ENCODE peak calls at places on chromosomes 4 and X, in five cellular contexts. One of them, this sample, is unnamed.

GRCh38 chr4:118941149-118941548 is 52.5 kb downstream of the SYNPO2 start:
- DNase-seq in WTC11: no peak
- DNase-seq in stromal cell of bone marrow: no peak
- DNase-seq in GM23248: peak
- DNase-seq in T-helper 2 cell: no peak
- DNase-seq in this sample: no peak

GRCh38 chr4:113976937-113977855 is 2.3 kb downstream of the ARSJ start:
- DNase-seq in T-helper 2 cell: no peak
- DNase-seq in stromal cell of bone marrow: no peak
- DNase-seq in WTC11: no peak
- DNase-seq in GM23248: peak
- DNase-seq in this sample: no peak

GRCh38 chr4:154741877-154742851 is 1.6 kb upstream of the LRAT start:
- DNase-seq in WTC11: peak
- DNase-seq in stromal cell of bone marrow: no peak
- DNase-seq in T-helper 2 cell: no peak
- DNase-seq in GM23248: peak
- DNase-seq in this sample: peak

GRCh38 chr4:149910604-149911367 is 95.1 kb upstream of the IQCM start:
- DNase-seq in stromal cell of bone marrow: no peak
- DNase-seq in T-helper 2 cell: no peak
- DNase-seq in WTC11: no peak
- DNase-seq in GM23248: no peak
- DNase-seq in this sample: no peak

GRCh38 chr4:126223784-126224407 is 909.1 kb downstream of the FAT4 start:
- DNase-seq in GM23248: peak
- DNase-seq in T-helper 2 cell: no peak
- DNase-seq in WTC11: no peak
- DNase-seq in stromal cell of bone marrow: peak
- DNase-seq in this sample: no peak

GRCh38 chrX:31232506-31232905 is 160.7 kb upstream of the FTHL17 start:
- DNase-seq in T-helper 2 cell: no peak
- DNase-seq in stromal cell of bone marrow: no peak
- DNase-seq in WTC11: peak
- DNase-seq in GM23248: no peak
- DNase-seq in this sample: no peak

GRCh38 chr4:87219648-87220093 is 747 bp downstream of the KLHL8 start:
- DNase-seq in WTC11: peak
- DNase-seq in T-helper 2 cell: peak
- DNase-seq in GM23248: peak
- DNase-seq in stromal cell of bone marrow: no peak
- DNase-seq in this sample: no peak

GRCh38 chr4:150297861-150298474 is 219.7 kb downstream of the DCLK2 start:
- DNase-seq in GM23248: peak
- DNase-seq in WTC11: peak
- DNase-seq in T-helper 2 cell: no peak
- DNase-seq in stromal cell of bone marrow: peak
- DNase-seq in this sample: peak

GRCh38 chr4:20248155-20248558 is 3.5 kb upstream of the SLIT2 start:
- DNase-seq in stromal cell of bone marrow: peak
- DNase-seq in GM23248: peak
- DNase-seq in WTC11: no peak
- DNase-seq in T-helper 2 cell: no peak
- DNase-seq in this sample: peak

GRCh38 chr4:56255820-56256219 is 131.5 kb downstream of the AASDH start:
- DNase-seq in WTC11: no peak
- DNase-seq in T-helper 2 cell: no peak
- DNase-seq in stromal cell of bone marrow: no peak
- DNase-seq in GM23248: no peak
- DNase-seq in this sample: no peak

GRCh38 chr4:1676605-1677525 is 7.2 kb downstream of the FAM53A start:
- DNase-seq in WTC11: no peak
- DNase-seq in stromal cell of bone marrow: no peak
- DNase-seq in GM23248: no peak
- DNase-seq in T-helper 2 cell: no peak
- DNase-seq in this sample: peak

GRCh38 chr4:1952046-1952700 is 56.6 kb downstream of the NELFA start:
- DNase-seq in stromal cell of bone marrow: no peak
- DNase-seq in T-helper 2 cell: no peak
- DNase-seq in WTC11: no peak
- DNase-seq in GM23248: no peak
- DNase-seq in this sample: no peak

GRCh38 chr4:184472540-184473264 is 1.6 kb downstream of the IRF2 start:
- DNase-seq in WTC11: peak
- DNase-seq in GM23248: peak
- DNase-seq in T-helper 2 cell: peak
- DNase-seq in stromal cell of bone marrow: peak
- DNase-seq in this sample: peak

GRCh38 chr4:8461086-8461485 is 20.5 kb downstream of the TRMT44 start:
- DNase-seq in WTC11: no peak
- DNase-seq in GM23248: no peak
- DNase-seq in T-helper 2 cell: no peak
- DNase-seq in stromal cell of bone marrow: no peak
- DNase-seq in this sample: no peak

GRCh38 chr4:123889376-123889945 is 492.9 kb downstream of the SPRY1 start:
- DNase-seq in GM23248: no peak
- DNase-seq in WTC11: no peak
- DNase-seq in stromal cell of bone marrow: no peak
- DNase-seq in T-helper 2 cell: no peak
- DNase-seq in this sample: no peak

GRCh38 chr4:107449611-107450369 is 270.2 kb downstream of the PAPSS1 start:
- DNase-seq in T-helper 2 cell: no peak
- DNase-seq in GM23248: no peak
- DNase-seq in WTC11: no peak
- DNase-seq in stromal cell of bone marrow: no peak
- DNase-seq in this sample: no peak

GRCh38 chr4:80362578-80363181 is 27.1 kb downstream of the CFAP299 start:
- DNase-seq in T-helper 2 cell: no peak
- DNase-seq in GM23248: peak
- DNase-seq in stromal cell of bone marrow: peak
- DNase-seq in WTC11: peak
- DNase-seq in this sample: peak

GRCh38 chr4:16066586-16067128 is 17.2 kb downstream of the PROM1 start:
- DNase-seq in stromal cell of bone marrow: no peak
- DNase-seq in WTC11: no peak
- DNase-seq in T-helper 2 cell: no peak
- DNase-seq in GM23248: no peak
- DNase-seq in this sample: no peak

GRCh38 chrX:38800981-38801845 is at the start of gene MID1IP1:
- DNase-seq in stromal cell of bone marrow: peak
- DNase-seq in WTC11: peak
- DNase-seq in T-helper 2 cell: peak
- DNase-seq in GM23248: peak
- DNase-seq in this sample: peak

GRCh38 chrX:36071064-36071463 is 151.5 kb downstream of the CFAP47 start:
- DNase-seq in GM23248: no peak
- DNase-seq in WTC11: no peak
- DNase-seq in stromal cell of bone marrow: no peak
- DNase-seq in T-helper 2 cell: no peak
- DNase-seq in this sample: no peak

GRCh38 chrX:134886201-134886600 is 104.6 kb upstream of the SMIM10 start:
- DNase-seq in T-helper 2 cell: no peak
- DNase-seq in GM23248: peak
- DNase-seq in stromal cell of bone marrow: no peak
- DNase-seq in WTC11: no peak
- DNase-seq in this sample: no peak

GRCh38 chr4:4575284-4576211 is 33.7 kb upstream of the STX18 start:
- DNase-seq in WTC11: peak
- DNase-seq in GM23248: peak
- DNase-seq in stromal cell of bone marrow: no peak
- DNase-seq in T-helper 2 cell: peak
- DNase-seq in this sample: peak

GRCh38 chrX:25034889-25035288 is 19.1 kb upstream of the ARX start:
- DNase-seq in T-helper 2 cell: no peak
- DNase-seq in WTC11: no peak
- DNase-seq in GM23248: peak
- DNase-seq in stromal cell of bone marrow: no peak
- DNase-seq in this sample: peak

GRCh38 chr4:152117501-152117900 is 356.7 kb upstream of the GATB start:
- DNase-seq in T-helper 2 cell: no peak
- DNase-seq in GM23248: no peak
- DNase-seq in WTC11: no peak
- DNase-seq in stromal cell of bone marrow: no peak
- DNase-seq in this sample: no peak

GRCh38 chr4:122716825-122717448 is 15.6 kb upstream of the BBS12 start:
- DNase-seq in GM23248: peak
- DNase-seq in T-helper 2 cell: peak
- DNase-seq in WTC11: peak
- DNase-seq in stromal cell of bone marrow: peak
- DNase-seq in this sample: peak

GRCh38 chr4:118834960-118835895 is 698 bp downstream of the SEC24D start:
- DNase-seq in stromal cell of bone marrow: peak
- DNase-seq in GM23248: peak
- DNase-seq in T-helper 2 cell: peak
- DNase-seq in WTC11: peak
- DNase-seq in this sample: peak

GRCh38 chr4:109411964-109412363 is 21.7 kb upstream of the SEC24B start:
- DNase-seq in T-helper 2 cell: no peak
- DNase-seq in GM23248: no peak
- DNase-seq in WTC11: no peak
- DNase-seq in stromal cell of bone marrow: no peak
- DNase-seq in this sample: no peak

This sample was measured in H7.